ENCODE peak calls at places on chromosomes 13 and 19, in six cellular contexts. One of them, this sample, is unnamed.

GRCh38 chr13:67134322-67135129 is 95.6 kb downstream of the PCDH9 start:
- DNase-seq in keratinocyte: no peak
- DNase-seq in dorsolateral prefrontal cortex: no peak
- DNase-seq in breast epithelium: no peak
- DNase-seq in neural progenitor cell: no peak
- DNase-seq in heart left ventricle: no peak
- DNase-seq in this sample: no peak

GRCh38 chr19:39765091-39766076 is 13.3 kb upstream of the LEUTX start:
- DNase-seq in keratinocyte: peak
- DNase-seq in dorsolateral prefrontal cortex: no peak
- DNase-seq in breast epithelium: no peak
- DNase-seq in neural progenitor cell: peak
- DNase-seq in heart left ventricle: peak
- DNase-seq in this sample: no peak

GRCh38 chr19:17488593-17489391 is 18.5 kb downstream of the SLC27A1 start:
- DNase-seq in keratinocyte: no peak
- DNase-seq in dorsolateral prefrontal cortex: no peak
- DNase-seq in breast epithelium: peak
- DNase-seq in neural progenitor cell: peak
- DNase-seq in heart left ventricle: peak
- DNase-seq in this sample: no peak

GRCh38 chr13:28958018-28958417 is 137.9 kb downstream of the MTUS2 start:
- DNase-seq in keratinocyte: no peak
- DNase-seq in dorsolateral prefrontal cortex: no peak
- DNase-seq in breast epithelium: no peak
- DNase-seq in neural progenitor cell: no peak
- DNase-seq in heart left ventricle: peak
- DNase-seq in this sample: no peak

GRCh38 chr13:77374339-77374738 is 47.4 kb upstream of the MYCBP2 start:
- DNase-seq in keratinocyte: no peak
- DNase-seq in dorsolateral prefrontal cortex: no peak
- DNase-seq in breast epithelium: no peak
- DNase-seq in neural progenitor cell: no peak
- DNase-seq in heart left ventricle: no peak
- DNase-seq in this sample: no peak

GRCh38 chr13:112892759-112893569 is 76.0 kb upstream of the MCF2L start:
- DNase-seq in keratinocyte: no peak
- DNase-seq in dorsolateral prefrontal cortex: no peak
- DNase-seq in breast epithelium: no peak
- DNase-seq in neural progenitor cell: peak
- DNase-seq in heart left ventricle: no peak
- DNase-seq in this sample: no peak

GRCh38 chr19:7257148-7258041 is 36.8 kb downstream of the INSR start:
- DNase-seq in keratinocyte: peak
- DNase-seq in dorsolateral prefrontal cortex: no peak
- DNase-seq in breast epithelium: no peak
- DNase-seq in neural progenitor cell: no peak
- DNase-seq in heart left ventricle: no peak
- DNase-seq in this sample: peak

GRCh38 chr19:5130371-5131030 is 161.6 kb downstream of the KDM4B start:
- DNase-seq in keratinocyte: no peak
- DNase-seq in dorsolateral prefrontal cortex: no peak
- DNase-seq in breast epithelium: no peak
- DNase-seq in neural progenitor cell: no peak
- DNase-seq in heart left ventricle: no peak
- DNase-seq in this sample: no peak

GRCh38 chr19:35088514-35088913 is 27.1 kb upstream of the FXYD3 start:
- DNase-seq in keratinocyte: no peak
- DNase-seq in dorsolateral prefrontal cortex: no peak
- DNase-seq in breast epithelium: no peak
- DNase-seq in neural progenitor cell: no peak
- DNase-seq in heart left ventricle: no peak
- DNase-seq in this sample: no peak

GRCh38 chr13:111328111-111328802 is 7.8 kb downstream of the TEX29 start:
- DNase-seq in keratinocyte: no peak
- DNase-seq in dorsolateral prefrontal cortex: no peak
- DNase-seq in breast epithelium: no peak
- DNase-seq in neural progenitor cell: no peak
- DNase-seq in heart left ventricle: no peak
- DNase-seq in this sample: no peak

GRCh38 chr19:12721656-12722565 is 1.8 kb downstream of the TNPO2 start:
- DNase-seq in keratinocyte: no peak
- DNase-seq in dorsolateral prefrontal cortex: no peak
- DNase-seq in breast epithelium: peak
- DNase-seq in neural progenitor cell: peak
- DNase-seq in heart left ventricle: peak
- DNase-seq in this sample: no peak

GRCh38 chr19:28130066-28130511 is 1082.9 kb downstream of the UQCRFS1 start:
- DNase-seq in keratinocyte: no peak
- DNase-seq in dorsolateral prefrontal cortex: no peak
- DNase-seq in breast epithelium: no peak
- DNase-seq in neural progenitor cell: peak
- DNase-seq in heart left ventricle: no peak
- DNase-seq in this sample: no peak

GRCh38 chr13:23445794-23446193 is 12.3 kb upstream of the SACS start:
- DNase-seq in keratinocyte: peak
- DNase-seq in dorsolateral prefrontal cortex: no peak
- DNase-seq in breast epithelium: no peak
- DNase-seq in neural progenitor cell: no peak
- DNase-seq in heart left ventricle: no peak
- DNase-seq in this sample: no peak

GRCh38 chr19:58394821-58395219 is 636 bp upstream of the RNF225 start:
- DNase-seq in keratinocyte: no peak
- DNase-seq in dorsolateral prefrontal cortex: no peak
- DNase-seq in breast epithelium: no peak
- DNase-seq in neural progenitor cell: no peak
- DNase-seq in heart left ventricle: no peak
- DNase-seq in this sample: no peak
- H3K27ac ChIP-seq in keratinocyte: peak
- H3K27ac ChIP-seq in dorsolateral prefrontal cortex: no peak
- H3K27ac ChIP-seq in breast epithelium: no peak
- H3K27ac ChIP-seq in neural progenitor cell: no peak
- H3K27ac ChIP-seq in heart left ventricle: no peak
- H3K27ac ChIP-seq in this sample: no peak

DNA sequence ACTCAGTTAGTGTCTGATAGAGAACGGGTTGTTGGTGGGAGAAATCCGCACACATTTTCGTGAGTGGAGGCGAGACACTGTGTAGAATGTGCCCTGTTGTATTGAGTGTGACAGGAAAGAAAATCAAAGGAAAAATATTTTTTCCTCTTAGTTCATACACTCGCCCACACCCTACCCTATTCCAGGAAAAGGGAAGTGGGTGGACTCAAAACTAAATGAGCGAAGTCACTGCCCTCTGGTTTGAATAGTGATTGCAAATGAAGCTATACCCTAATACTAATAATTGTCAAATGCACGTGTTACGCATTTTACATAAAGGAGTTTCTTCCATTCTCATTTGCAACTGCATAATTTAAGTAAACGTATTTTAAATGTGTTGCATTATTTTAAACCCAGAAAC is 2.0 kb downstream of the ZNF347 start:
- DNase-seq in keratinocyte: no peak
- DNase-seq in dorsolateral prefrontal cortex: no peak
- DNase-seq in breast epithelium: no peak
- DNase-seq in neural progenitor cell: no peak
- DNase-seq in heart left ventricle: no peak
- DNase-seq in this sample: peak
- H3K27ac ChIP-seq in keratinocyte: no peak
- H3K27ac ChIP-seq in dorsolateral prefrontal cortex: no peak
- H3K27ac ChIP-seq in breast epithelium: no peak
- H3K27ac ChIP-seq in neural progenitor cell: no peak
- H3K27ac ChIP-seq in heart left ventricle: peak
- H3K27ac ChIP-seq in this sample: no peak

DNA sequence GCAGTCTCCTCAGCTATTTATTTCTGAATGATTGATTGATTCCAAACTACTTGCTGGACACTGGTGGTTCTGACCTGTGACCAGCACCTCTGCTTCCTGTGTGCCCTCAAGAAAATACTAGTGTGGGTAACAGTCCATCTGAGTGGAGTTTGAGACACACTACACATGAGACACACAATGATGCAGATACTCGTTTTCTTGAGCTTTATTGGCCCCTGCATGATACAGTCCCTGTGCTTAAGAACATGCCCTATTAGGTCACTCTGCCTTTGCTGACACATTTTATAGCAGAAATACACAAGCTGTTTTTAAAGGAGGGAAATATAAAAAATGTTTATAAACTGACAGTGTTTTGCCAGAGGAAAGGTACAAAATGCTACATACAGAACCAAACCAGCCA is 126.9 kb downstream of the STK24 start:
- DNase-seq in keratinocyte: no peak
- DNase-seq in dorsolateral prefrontal cortex: no peak
- DNase-seq in breast epithelium: no peak
- DNase-seq in neural progenitor cell: no peak
- DNase-seq in heart left ventricle: no peak
- DNase-seq in this sample: no peak
- H3K27ac ChIP-seq in keratinocyte: no peak
- H3K27ac ChIP-seq in dorsolateral prefrontal cortex: no peak
- H3K27ac ChIP-seq in breast epithelium: peak
- H3K27ac ChIP-seq in neural progenitor cell: peak
- H3K27ac ChIP-seq in heart left ventricle: peak
- H3K27ac ChIP-seq in this sample: peak

GRCh38 chr19:18519962-18520847 is 1.7 kb downstream of the ELL start:
- DNase-seq in keratinocyte: peak
- DNase-seq in dorsolateral prefrontal cortex: peak
- DNase-seq in breast epithelium: peak
- DNase-seq in neural progenitor cell: peak
- DNase-seq in heart left ventricle: peak
- DNase-seq in this sample: no peak
- H3K27ac ChIP-seq in keratinocyte: peak
- H3K27ac ChIP-seq in dorsolateral prefrontal cortex: peak
- H3K27ac ChIP-seq in breast epithelium: peak
- H3K27ac ChIP-seq in neural progenitor cell: no peak
- H3K27ac ChIP-seq in heart left ventricle: peak
- H3K27ac ChIP-seq in this sample: peak

GRCh38 chr13:42849200-42849599 is 67.8 kb downstream of the FAM216B start:
- DNase-seq in keratinocyte: no peak
- DNase-seq in dorsolateral prefrontal cortex: no peak
- DNase-seq in breast epithelium: no peak
- DNase-seq in neural progenitor cell: no peak
- DNase-seq in heart left ventricle: no peak
- DNase-seq in this sample: no peak

GRCh38 chr13:42855416-42855815 is 74.0 kb downstream of the FAM216B start:
- DNase-seq in keratinocyte: no peak
- DNase-seq in dorsolateral prefrontal cortex: no peak
- DNase-seq in breast epithelium: no peak
- DNase-seq in neural progenitor cell: no peak
- DNase-seq in heart left ventricle: no peak
- DNase-seq in this sample: no peak

GRCh38 chr13:42847891-42848663 is 66.7 kb downstream of the FAM216B start:
- DNase-seq in keratinocyte: no peak
- DNase-seq in dorsolateral prefrontal cortex: no peak
- DNase-seq in breast epithelium: no peak
- DNase-seq in neural progenitor cell: no peak
- DNase-seq in heart left ventricle: no peak
- DNase-seq in this sample: no peak

DNA sequence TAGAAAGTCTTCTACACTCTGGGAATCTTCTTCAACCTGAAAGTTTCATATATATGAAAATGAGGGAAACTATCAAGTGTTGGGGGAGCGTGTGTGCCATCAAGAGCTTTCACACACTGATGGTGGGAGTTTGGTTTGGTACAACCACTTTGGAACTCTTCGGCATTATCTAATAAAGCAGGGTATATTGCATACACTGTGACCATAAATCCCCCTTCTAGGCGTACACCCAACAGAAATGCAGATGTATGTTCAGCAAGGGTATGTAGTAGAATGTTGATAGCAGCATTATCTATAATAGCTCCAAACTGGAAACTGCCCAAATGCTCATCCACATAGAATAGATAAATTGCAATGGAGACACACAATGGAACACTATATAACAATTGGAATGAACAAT is 70.7 kb downstream of the FAM216B start:
- DNase-seq in keratinocyte: no peak
- DNase-seq in dorsolateral prefrontal cortex: no peak
- DNase-seq in breast epithelium: no peak
- DNase-seq in neural progenitor cell: no peak
- DNase-seq in heart left ventricle: no peak
- DNase-seq in this sample: no peak
- H3K27ac ChIP-seq in keratinocyte: no peak
- H3K27ac ChIP-seq in dorsolateral prefrontal cortex: no peak
- H3K27ac ChIP-seq in breast epithelium: no peak
- H3K27ac ChIP-seq in neural progenitor cell: no peak
- H3K27ac ChIP-seq in heart left ventricle: no peak
- H3K27ac ChIP-seq in this sample: no peak